ENCODE peak calls at places on chromosomes 5 and 9, in eight cellular contexts. One of them, this sample, is unnamed.

GRCh38 chr9:112751059-112751795 is 667 bp downstream of the SNX30 start:
- DNase-seq in GM12878: no peak
- DNase-seq in A549: peak
- DNase-seq in HCT116: no peak
- DNase-seq in upper lobe of left lung: peak
- DNase-seq in vagina: no peak
- DNase-seq in esophagus squamous epithelium: no peak
- DNase-seq in ovary: peak
- DNase-seq in this sample: peak

GRCh38 chr5:110105692-110106091 is 416.0 kb downstream of the MAN2A1 start:
- DNase-seq in HCT116: no peak
- DNase-seq in vagina: no peak
- DNase-seq in GM12878: no peak
- DNase-seq in esophagus squamous epithelium: no peak
- DNase-seq in A549: no peak
- DNase-seq in upper lobe of left lung: no peak
- DNase-seq in ovary: no peak
- DNase-seq in this sample: no peak

GRCh38 chr5:36535390-36535789 is 71.0 kb upstream of the SLC1A3 start:
- DNase-seq in GM12878: no peak
- DNase-seq in ovary: no peak
- DNase-seq in HCT116: no peak
- DNase-seq in vagina: no peak
- DNase-seq in A549: no peak
- DNase-seq in esophagus squamous epithelium: no peak
- DNase-seq in upper lobe of left lung: no peak
- DNase-seq in this sample: no peak

GRCh38 chr5:165076686-165077085 is 1571.3 kb downstream of the MAT2B start:
- DNase-seq in esophagus squamous epithelium: no peak
- DNase-seq in upper lobe of left lung: no peak
- DNase-seq in GM12878: no peak
- DNase-seq in ovary: no peak
- DNase-seq in HCT116: no peak
- DNase-seq in A549: no peak
- DNase-seq in vagina: no peak
- DNase-seq in this sample: no peak

GRCh38 chr9:101711330-101711941 is 27.0 kb downstream of the GRIN3A start:
- DNase-seq in upper lobe of left lung: no peak
- DNase-seq in ovary: no peak
- DNase-seq in GM12878: no peak
- DNase-seq in A549: peak
- DNase-seq in HCT116: no peak
- DNase-seq in vagina: no peak
- DNase-seq in esophagus squamous epithelium: no peak
- DNase-seq in this sample: peak

GRCh38 chr5:103254921-103255320 is 3.6 kb upstream of the MACIR start:
- DNase-seq in esophagus squamous epithelium: no peak
- DNase-seq in GM12878: no peak
- DNase-seq in ovary: no peak
- DNase-seq in HCT116: no peak
- DNase-seq in A549: no peak
- DNase-seq in vagina: no peak
- DNase-seq in upper lobe of left lung: no peak
- DNase-seq in this sample: no peak

GRCh38 chr5:180682560-180682959 is 33.2 kb upstream of the FLT4 start:
- DNase-seq in GM12878: no peak
- DNase-seq in HCT116: no peak
- DNase-seq in upper lobe of left lung: no peak
- DNase-seq in ovary: no peak
- DNase-seq in A549: no peak
- DNase-seq in vagina: no peak
- DNase-seq in esophagus squamous epithelium: no peak
- DNase-seq in this sample: no peak

GRCh38 chr5:68007446-68007845 is 208.1 kb upstream of the PIK3R1 start:
- DNase-seq in esophagus squamous epithelium: no peak
- DNase-seq in vagina: no peak
- DNase-seq in GM12878: no peak
- DNase-seq in upper lobe of left lung: peak
- DNase-seq in A549: no peak
- DNase-seq in ovary: peak
- DNase-seq in HCT116: no peak
- DNase-seq in this sample: no peak

GRCh38 chr5:115379622-115380344 is 83.3 kb upstream of the CCDC112 start:
- DNase-seq in vagina: no peak
- DNase-seq in ovary: no peak
- DNase-seq in A549: no peak
- DNase-seq in esophagus squamous epithelium: no peak
- DNase-seq in GM12878: peak
- DNase-seq in upper lobe of left lung: peak
- DNase-seq in HCT116: peak
- DNase-seq in this sample: no peak

GRCh38 chr5:1343931-1344901 is 683 bp downstream of the CLPTM1L start:
- DNase-seq in vagina: no peak
- DNase-seq in A549: no peak
- DNase-seq in esophagus squamous epithelium: no peak
- DNase-seq in GM12878: no peak
- DNase-seq in ovary: no peak
- DNase-seq in upper lobe of left lung: no peak
- DNase-seq in HCT116: no peak
- DNase-seq in this sample: no peak

GRCh38 chr5:6818594-6819512 is 105.6 kb downstream of the TENT4A start:
- DNase-seq in ovary: no peak
- DNase-seq in HCT116: no peak
- DNase-seq in GM12878: no peak
- DNase-seq in vagina: no peak
- DNase-seq in esophagus squamous epithelium: no peak
- DNase-seq in upper lobe of left lung: no peak
- DNase-seq in A549: no peak
- DNase-seq in this sample: no peak

GRCh38 chr5:123089572-123089970 is 530 bp downstream of the PRDM6 start:
- DNase-seq in vagina: no peak
- DNase-seq in GM12878: no peak
- DNase-seq in A549: peak
- DNase-seq in esophagus squamous epithelium: no peak
- DNase-seq in upper lobe of left lung: no peak
- DNase-seq in HCT116: no peak
- DNase-seq in ovary: peak
- DNase-seq in this sample: no peak

GRCh38 chr9:96500696-96501660 is 51.0 kb downstream of the HABP4 start:
- DNase-seq in upper lobe of left lung: no peak
- DNase-seq in A549: no peak
- DNase-seq in GM12878: no peak
- DNase-seq in esophagus squamous epithelium: no peak
- DNase-seq in HCT116: no peak
- DNase-seq in vagina: no peak
- DNase-seq in ovary: no peak
- DNase-seq in this sample: no peak

GRCh38 chr5:133569347-133569746 is 43.0 kb downstream of the FSTL4 start:
- DNase-seq in HCT116: no peak
- DNase-seq in upper lobe of left lung: no peak
- DNase-seq in esophagus squamous epithelium: no peak
- DNase-seq in A549: no peak
- DNase-seq in ovary: no peak
- DNase-seq in GM12878: no peak
- DNase-seq in vagina: no peak
- DNase-seq in this sample: peak

GRCh38 chr9:98922721-98923435 is 20.8 kb upstream of the COL15A1 start:
- DNase-seq in esophagus squamous epithelium: no peak
- DNase-seq in vagina: no peak
- DNase-seq in upper lobe of left lung: no peak
- DNase-seq in ovary: no peak
- DNase-seq in HCT116: no peak
- DNase-seq in GM12878: no peak
- DNase-seq in A549: no peak
- DNase-seq in this sample: no peak

GRCh38 chr5:170818222-170818621 is 34.7 kb downstream of the GABRP start:
- DNase-seq in GM12878: no peak
- DNase-seq in vagina: no peak
- DNase-seq in esophagus squamous epithelium: no peak
- DNase-seq in upper lobe of left lung: no peak
- DNase-seq in A549: no peak
- DNase-seq in HCT116: no peak
- DNase-seq in ovary: no peak
- DNase-seq in this sample: no peak

GRCh38 chr9:12956261-12956660 is 181.4 kb downstream of the LURAP1L start:
- DNase-seq in ovary: no peak
- DNase-seq in A549: no peak
- DNase-seq in esophagus squamous epithelium: no peak
- DNase-seq in vagina: no peak
- DNase-seq in GM12878: no peak
- DNase-seq in HCT116: no peak
- DNase-seq in upper lobe of left lung: no peak
- DNase-seq in this sample: no peak

GRCh38 chr9:114849450-114849849 is 43.6 kb upstream of the TNFSF15 start:
- DNase-seq in upper lobe of left lung: no peak
- DNase-seq in A549: no peak
- DNase-seq in ovary: no peak
- DNase-seq in esophagus squamous epithelium: no peak
- DNase-seq in HCT116: no peak
- DNase-seq in GM12878: no peak
- DNase-seq in vagina: no peak
- DNase-seq in this sample: no peak

GRCh38 chr5:92945630-92946097 is 635.4 kb downstream of the NR2F1-AS1 start:
- DNase-seq in ovary: no peak
- DNase-seq in HCT116: no peak
- DNase-seq in upper lobe of left lung: no peak
- DNase-seq in vagina: no peak
- DNase-seq in A549: peak
- DNase-seq in GM12878: no peak
- DNase-seq in esophagus squamous epithelium: no peak
- DNase-seq in this sample: no peak

GRCh38 chr9:88198346-88198807 is 60.1 kb upstream of the SPATA31C2 start:
- DNase-seq in esophagus squamous epithelium: no peak
- DNase-seq in vagina: no peak
- DNase-seq in ovary: no peak
- DNase-seq in A549: peak
- DNase-seq in upper lobe of left lung: peak
- DNase-seq in HCT116: no peak
- DNase-seq in GM12878: no peak
- DNase-seq in this sample: no peak
- H3K4me3 ChIP-seq in esophagus squamous epithelium: peak
- H3K4me3 ChIP-seq in vagina: peak
- H3K4me3 ChIP-seq in ovary: peak
- H3K4me3 ChIP-seq in A549: peak
- H3K4me3 ChIP-seq in upper lobe of left lung: no peak
- H3K4me3 ChIP-seq in HCT116: no peak
- H3K4me3 ChIP-seq in GM12878: no peak
- H3K4me3 ChIP-seq in this sample: no peak

DNA sequence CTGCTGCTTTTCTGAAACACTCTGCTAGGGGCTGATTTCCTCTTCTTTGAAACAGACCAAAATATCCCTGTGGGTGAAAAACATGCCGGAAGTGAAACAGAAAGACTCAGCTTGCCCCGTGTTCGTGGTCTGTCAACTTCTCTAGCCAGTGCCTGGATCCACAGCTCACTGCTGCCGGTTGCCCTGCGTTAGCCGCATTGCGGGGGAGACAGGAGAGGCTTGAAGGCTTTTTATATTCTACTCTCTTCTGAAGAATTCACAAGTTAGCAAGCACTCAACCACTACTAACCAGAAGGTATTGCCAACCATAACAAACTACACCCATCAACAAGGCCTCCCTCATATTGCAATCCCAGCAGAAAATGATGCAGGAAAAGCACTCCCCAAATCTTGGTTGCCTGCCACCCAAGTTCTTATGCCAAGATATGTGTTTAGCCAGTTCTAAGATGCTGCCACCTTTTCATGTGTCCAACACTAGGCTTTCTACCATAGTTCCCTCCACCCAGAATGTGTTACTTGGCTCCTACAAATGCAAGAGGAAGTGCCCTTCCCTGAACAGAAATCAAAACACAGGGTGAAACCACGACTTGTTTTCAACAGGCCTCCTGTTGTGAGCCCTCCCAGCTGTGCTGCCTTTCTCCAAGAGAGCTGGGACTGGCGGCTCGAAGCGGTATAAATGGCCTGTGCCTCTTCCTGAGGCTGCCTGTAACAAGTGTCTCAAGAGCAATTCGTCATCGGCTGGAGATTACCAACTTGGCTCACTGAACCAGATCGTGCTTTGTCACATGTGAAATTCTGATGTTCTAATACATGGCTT is 128.9 kb downstream of the SNX18 start:
- DNase-seq in GM12878: peak
- DNase-seq in HCT116: no peak
- DNase-seq in A549: peak
- DNase-seq in esophagus squamous epithelium: peak
- DNase-seq in ovary: peak
- DNase-seq in vagina: no peak
- DNase-seq in upper lobe of left lung: peak
- DNase-seq in this sample: peak
- TF ChIP-seq CTCF in GM12878: no peak
- TF ChIP-seq CTCF in HCT116: no peak
- TF ChIP-seq CTCF in A549: no peak
- TF ChIP-seq CTCF in esophagus squamous epithelium: peak
- TF ChIP-seq CTCF in ovary: no peak
- TF ChIP-seq CTCF in vagina: no peak
- TF ChIP-seq CTCF in upper lobe of left lung: no peak
- TF ChIP-seq CTCF in this sample: no peak

DNA sequence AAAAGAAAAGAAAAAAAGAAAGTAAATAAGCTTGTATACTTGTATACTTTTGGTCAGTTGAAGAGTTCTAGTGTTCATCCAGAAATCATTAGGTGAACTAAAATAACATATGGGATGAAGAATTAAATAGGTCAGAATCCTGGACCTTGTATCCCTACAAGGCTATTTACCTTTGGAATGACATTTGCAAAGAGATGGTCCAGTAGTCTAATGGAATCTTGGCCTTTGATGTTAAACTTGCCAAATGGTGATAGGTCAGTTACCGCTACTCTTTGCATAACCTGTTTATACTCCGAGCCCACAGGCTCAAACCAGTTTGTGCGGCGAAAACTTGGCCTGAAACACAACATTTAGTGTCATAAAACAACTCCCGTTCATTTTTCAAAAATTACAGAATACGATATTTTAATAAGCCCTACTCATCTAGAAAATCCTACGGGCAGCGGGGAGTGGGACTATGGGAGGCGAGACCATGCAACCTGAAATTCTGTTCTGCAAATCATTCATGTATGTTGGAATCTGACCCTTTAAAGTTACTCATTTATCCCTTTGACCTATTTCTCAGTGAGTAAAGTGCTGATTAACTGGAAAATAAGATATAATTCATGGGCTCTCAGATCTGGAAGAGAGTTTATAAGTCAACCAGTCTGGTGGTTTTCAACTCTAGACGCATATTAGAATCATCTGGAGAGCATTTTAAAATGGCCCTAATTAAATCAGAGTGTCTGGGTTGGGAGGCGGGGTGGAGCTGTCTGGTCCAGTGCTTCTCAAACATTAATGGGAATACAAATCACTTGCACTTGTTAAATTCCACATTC is 38.6 kb downstream of the DMGDH start:
- DNase-seq in A549: no peak
- DNase-seq in vagina: no peak
- DNase-seq in HCT116: no peak
- DNase-seq in GM12878: no peak
- DNase-seq in upper lobe of left lung: no peak
- DNase-seq in ovary: no peak
- DNase-seq in esophagus squamous epithelium: no peak
- DNase-seq in this sample: no peak
- TF ChIP-seq POLR2A in A549: no peak
- TF ChIP-seq POLR2A in vagina: no peak
- TF ChIP-seq POLR2A in HCT116: no peak
- TF ChIP-seq POLR2A in GM12878: no peak
- TF ChIP-seq POLR2A in upper lobe of left lung: no peak
- TF ChIP-seq POLR2A in ovary: no peak
- TF ChIP-seq POLR2A in esophagus squamous epithelium: no peak
- TF ChIP-seq POLR2A in this sample: no peak

GRCh38 chr9:122370303-122370702 is 521 bp upstream of the PTGS1 start:
- DNase-seq in GM12878: no peak
- DNase-seq in HCT116: no peak
- DNase-seq in ovary: no peak
- DNase-seq in esophagus squamous epithelium: no peak
- DNase-seq in upper lobe of left lung: peak
- DNase-seq in A549: no peak
- DNase-seq in vagina: no peak
- DNase-seq in this sample: no peak
- H3K4me3 ChIP-seq in GM12878: peak
- H3K4me3 ChIP-seq in HCT116: peak
- H3K4me3 ChIP-seq in ovary: no peak
- H3K4me3 ChIP-seq in esophagus squamous epithelium: peak
- H3K4me3 ChIP-seq in upper lobe of left lung: peak
- H3K4me3 ChIP-seq in A549: no peak
- H3K4me3 ChIP-seq in vagina: peak
- H3K4me3 ChIP-seq in this sample: no peak

This sample was measured in testis.